ENCODE peak calls at places on chromosomes 2 and 18, in eight cellular contexts. N is BJ, A is upper lobe of right lung, I is AG10803, R is GM06990, E is fibroblast of lung, P is IMR-90, T is K562. O is an unnamed sample.

GRCh38 chr2:129828829-129829228 is 150.6 kb upstream of the RAB6C start:
- DNase-seq in I (no peak), P (no peak), T (no peak), N (no peak), A (no peak), E (no peak), R (no peak), O (no peak)

GRCh38 chr2:38505779-38506178 is 96.9 kb downstream of the HNRNPLL start:
- DNase-seq in T (peak), E (no peak), N (peak), P (peak), A (no peak), I (peak), R (no peak), O (peak)

GRCh38 chr2:79512442-79513401 is at the start of gene CTNNA2:
- DNase-seq in A (peak), N (no peak), E (peak), I (peak), R (peak), P (no peak), T (peak), O (no peak)

GRCh38 chr2:37858197-37858711 is 66.8 kb upstream of the RMDN2 start:
- DNase-seq in A (no peak), E (peak), P (peak), R (no peak), N (peak), I (peak), T (no peak), O (peak)

GRCh38 chr2:120833127-120833675 is 97.5 kb downstream of the GLI2 start:
- DNase-seq in R (no peak), I (no peak), P (no peak), N (no peak), A (peak), T (peak), E (no peak), O (no peak)

GRCh38 chr2:42360493-42360889 is 526 bp downstream of the COX7A2L start:
- DNase-seq in I (no peak), T (no peak), E (no peak), R (no peak), P (no peak), A (no peak), N (no peak), O (peak)

GRCh38 chr18:48885266-48885950 is 65.4 kb downstream of the SMAD7 start:
- DNase-seq in R (no peak), A (peak), P (no peak), T (no peak), E (no peak), N (peak), I (no peak), O (peak)

GRCh38 chr2:37625156-37625555 is 46.3 kb downstream of the CDC42EP3 start:
- DNase-seq in T (no peak), E (peak), I (peak), N (no peak), P (peak), R (no peak), A (no peak), O (no peak)

GRCh38 chr2:238638982-238639341 is 208.9 kb upstream of the TWIST2 start:
- DNase-seq in A (no peak), E (no peak), R (no peak), T (no peak), I (no peak), P (no peak), N (no peak), O (no peak)

GRCh38 chr2:10909050-10909995 is 2.4 kb upstream of the KCNF1 start:
- DNase-seq in A (no peak), N (no peak), P (no peak), R (no peak), E (no peak), T (peak), I (no peak), O (no peak)

GRCh38 chr2:105545731-105546622 is 147.1 kb upstream of the FHL2 start:
- DNase-seq in I (peak), E (peak), R (no peak), A (no peak), T (peak), P (peak), N (no peak), O (peak)

GRCh38 chr2:67500541-67500940 is 103.4 kb downstream of the ETAA1 start:
- DNase-seq in T (no peak), I (no peak), E (peak), A (no peak), N (no peak), P (peak), R (no peak), O (peak)

GRCh38 chr2:112767693-112768380 is 3.4 kb upstream of the CKAP2L start:
- DNase-seq in N (no peak), P (no peak), A (no peak), I (no peak), E (no peak), T (no peak), R (no peak), O (peak)

GRCh38 chr2:148876589-148877402 is 1.8 kb downstream of the KIF5C start:
- DNase-seq in A (no peak), N (no peak), I (no peak), R (peak), T (peak), E (no peak), P (no peak), O (no peak)

GRCh38 chr2:169712791-169713227 is 18.5 kb downstream of the PHOSPHO2 start:
- DNase-seq in E (no peak), N (no peak), I (no peak), T (no peak), P (no peak), A (no peak), R (no peak), O (no peak)

GRCh38 chr2:217851191-217852020 is 151.4 kb downstream of the TNS1 start:
- DNase-seq in E (peak), P (peak), A (no peak), T (no peak), I (peak), N (peak), R (no peak), O (peak)

GRCh38 chr2:32553829-32554432 is 73.9 kb upstream of the TTC27 start:
- DNase-seq in T (peak), R (no peak), P (peak), N (no peak), A (no peak), I (peak), E (peak), O (peak)

GRCh38 chr18:78658531-78658930 is 321.1 kb upstream of the SALL3 start:
- DNase-seq in A (no peak), R (no peak), P (no peak), I (no peak), T (no peak), E (no peak), N (no peak), O (no peak)

GRCh38 chr2:149489452-149489851 is 98.1 kb downstream of the MMADHC start:
- DNase-seq in A (no peak), E (no peak), N (no peak), I (no peak), R (no peak), P (no peak), T (peak), O (no peak)

GRCh38 chr2:235839974-235840373 is 328.2 kb downstream of the GBX2 start:
- DNase-seq in I (no peak), T (no peak), E (no peak), P (no peak), N (no peak), A (no peak), R (no peak), O (no peak)

GRCh38 chr2:70570041-70570661 is 16.5 kb upstream of the TGFA start:
- DNase-seq in R (no peak), N (no peak), E (peak), P (no peak), T (no peak), I (no peak), A (no peak), O (no peak)

GRCh38 chr18:11946756-11947155 is 34.6 kb upstream of the IMPA2 start:
- DNase-seq in E (peak), T (peak), P (peak), A (no peak), R (no peak), N (no peak), I (peak), O (peak)

DNA sequence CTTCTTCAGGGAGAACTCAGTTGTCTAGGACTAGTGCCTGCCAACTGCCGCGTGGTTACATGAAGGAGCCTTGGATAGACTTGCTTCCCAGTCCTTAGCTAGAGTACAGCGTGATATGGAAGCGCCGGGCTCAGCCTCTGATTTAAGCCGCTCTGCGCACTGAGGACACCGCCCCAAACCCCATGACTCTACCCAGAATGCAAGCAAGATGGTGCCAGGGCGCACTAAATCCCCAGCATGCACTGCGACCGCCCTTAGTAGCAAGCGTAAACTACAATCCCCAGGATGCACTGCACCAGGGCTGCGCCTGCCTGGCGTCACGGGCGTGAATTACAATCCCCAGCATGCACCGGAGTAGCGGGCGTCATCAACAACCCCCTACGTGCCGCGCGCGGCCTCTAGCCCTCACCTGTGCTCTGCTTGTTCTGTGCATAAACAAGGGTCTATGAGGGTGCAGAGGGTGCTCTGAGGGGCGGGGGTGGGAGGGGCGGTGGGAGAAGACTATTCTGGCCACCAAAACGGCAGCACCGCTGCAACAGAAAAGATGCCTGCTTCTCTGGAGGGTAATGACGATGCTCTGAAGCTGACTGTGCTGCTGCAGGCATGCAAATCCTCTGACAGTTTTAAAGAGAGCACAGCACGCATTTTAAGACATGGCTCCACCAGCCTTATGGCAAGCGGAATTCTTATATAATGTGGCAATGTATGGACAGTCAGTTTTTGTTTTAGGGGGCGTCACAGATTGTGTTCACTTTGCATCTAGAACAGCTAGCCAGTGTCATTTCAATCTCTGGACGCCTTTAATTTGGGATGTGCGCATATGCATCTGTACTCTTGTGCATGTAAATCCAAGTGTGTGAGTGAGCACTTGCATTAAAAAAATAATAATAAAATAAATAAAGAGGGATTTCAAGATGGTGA is 282.5 kb upstream of the MYT1L start:
- DNase-seq in N (peak), I (peak), R (peak), E (peak), A (peak), T (peak), P (peak), O (peak)
- H3K4me3 ChIP-seq in N (peak), I (peak), R (peak), E (no peak), A (peak), T (peak), P (peak), O (no peak)

DNA sequence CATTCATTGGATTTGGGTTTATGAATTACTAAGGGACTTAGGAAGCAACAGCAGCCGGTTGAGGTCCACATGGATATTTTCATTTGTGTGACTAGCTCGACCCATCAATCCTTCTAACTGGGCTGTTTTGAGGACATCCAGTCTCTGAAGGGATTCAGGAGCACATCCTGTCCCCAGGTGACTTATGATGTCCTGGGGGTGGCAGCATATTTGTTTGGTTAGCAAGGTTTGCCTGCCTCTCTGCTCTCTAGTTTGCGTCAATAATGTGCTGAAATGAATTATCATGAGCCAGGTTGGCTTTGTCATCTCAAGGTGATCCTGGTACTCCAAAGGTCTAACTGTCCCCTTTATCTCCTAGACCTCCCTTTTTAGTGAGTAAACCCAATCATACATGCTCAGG is 27.0 kb downstream of the ACMSD start:
- DNase-seq in P (no peak), E (no peak), R (no peak), T (no peak), N (no peak), I (no peak), A (no peak), O (no peak)
- TF ChIP-seq CTCF in P (no peak), E (no peak), R (no peak), T (no peak), N (no peak), I (no peak), A (no peak), O (no peak)

DNA sequence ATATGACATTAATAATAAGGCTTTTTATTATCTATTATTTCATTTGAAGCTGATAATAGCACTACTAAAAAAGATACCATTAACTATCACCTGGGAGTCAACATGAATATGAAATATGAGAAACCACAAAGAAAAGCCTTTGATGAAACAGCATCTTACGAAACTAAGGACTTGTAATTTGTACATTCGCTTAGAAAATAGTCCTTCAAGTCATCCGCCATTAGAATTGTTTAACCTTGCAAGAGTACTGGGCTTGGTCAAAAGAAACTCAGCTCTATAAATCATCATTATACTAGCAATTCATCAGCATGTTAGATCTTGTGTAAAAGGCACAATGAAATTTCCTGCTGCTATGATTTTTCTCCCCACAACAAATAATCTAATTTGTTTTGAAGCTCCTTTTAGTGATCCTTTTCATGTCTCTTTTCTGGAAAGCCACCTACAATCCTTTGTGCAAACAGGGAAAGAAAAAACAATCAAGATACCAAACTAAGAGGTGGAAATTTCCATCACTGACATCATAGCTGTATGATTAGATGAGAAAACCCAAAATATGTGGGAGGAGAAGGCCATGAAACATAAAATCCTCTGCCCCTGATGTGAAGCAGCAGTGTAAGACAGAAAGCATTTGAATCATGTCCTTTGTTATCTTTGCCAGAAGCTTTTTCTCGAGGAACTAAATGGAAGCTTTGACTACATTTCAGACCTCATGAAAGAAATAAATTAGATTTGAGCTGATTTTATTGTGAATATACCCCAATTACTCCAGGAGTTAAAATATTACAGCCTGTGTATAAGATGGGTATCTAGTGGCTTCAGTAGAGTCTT is 31.2 kb downstream of the SCN9A start:
- DNase-seq in I (peak), E (peak), R (no peak), A (no peak), T (peak), N (peak), P (peak), O (peak)
- H3K4me3 ChIP-seq in I (no peak), E (no peak), R (no peak), A (no peak), T (no peak), N (no peak), P (no peak), O (no peak)

DNA sequence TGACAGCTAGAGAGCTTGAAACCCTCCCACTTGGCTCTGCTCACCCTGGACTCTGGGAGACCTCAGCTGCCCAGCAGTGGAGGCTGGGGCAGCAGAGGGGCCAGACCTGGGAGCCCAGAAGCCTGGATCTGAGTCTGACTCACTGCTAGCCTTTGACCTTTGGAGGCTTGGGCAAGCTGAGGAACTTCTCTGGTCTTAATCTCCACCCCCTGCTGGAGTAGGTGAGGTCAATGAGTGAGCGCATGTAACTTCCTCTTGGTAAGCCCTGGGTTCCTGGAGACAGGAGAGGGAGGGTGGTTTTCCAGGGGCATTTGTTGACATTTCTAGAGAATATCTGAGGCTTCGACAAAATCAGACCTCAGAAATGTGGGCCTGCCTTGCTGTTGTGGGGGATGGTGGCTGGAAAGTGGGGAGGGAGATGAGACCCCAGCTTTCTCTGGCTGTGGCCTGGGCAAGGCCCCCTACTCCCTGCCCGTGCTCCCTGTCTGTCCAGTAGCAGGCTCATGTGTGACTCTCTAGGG is 73.0 kb upstream of the YWHAQ start:
- DNase-seq in A (no peak), P (peak), E (peak), N (peak), R (no peak), T (peak), I (peak), O (peak)
- TF ChIP-seq CTCF in A (no peak), P (peak), E (peak), N (peak), R (no peak), T (no peak), I (peak), O (peak)

GRCh38 chr2:98383166-98383565 is 36.9 kb downstream of the CNGA3 start:
- DNase-seq in I (no peak), R (no peak), A (no peak), T (no peak), E (no peak), P (no peak), N (no peak), O (no peak)
- H3K4me3 ChIP-seq in I (no peak), R (no peak), A (no peak), T (no peak), E (no peak), P (no peak), N (no peak), O (no peak)

GRCh38 chr2:99821039-99821438 is 321.4 kb downstream of the AFF3 start:
- DNase-seq in A (no peak), P (no peak), R (no peak), T (peak), E (no peak), N (no peak), I (peak), O (no peak)
- TF ChIP-seq CTCF in A (no peak), P (no peak), R (no peak), T (peak), E (no peak), N (no peak), I (peak), O (no peak)

DNA sequence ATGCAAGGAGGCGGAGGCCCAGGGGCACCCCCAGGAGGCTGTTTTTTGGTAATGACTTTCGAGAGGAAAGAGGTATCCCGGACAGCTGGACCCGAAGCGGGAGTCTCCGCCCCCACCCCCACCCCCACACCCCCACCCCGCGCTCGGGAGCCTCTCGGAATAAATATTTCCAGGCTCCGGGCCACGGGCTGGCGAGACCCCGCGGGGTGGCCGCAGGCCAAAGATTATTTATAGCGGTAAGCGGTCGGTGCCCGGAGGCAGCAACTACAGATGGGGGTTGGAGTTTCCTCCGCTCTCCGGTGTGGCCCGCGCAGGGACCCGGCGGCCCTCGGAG is 3.3 kb downstream of the CYP26B1 start:
- DNase-seq in I (no peak), N (no peak), T (no peak), R (no peak), E (no peak), P (no peak), A (no peak), O (no peak)
- H3K4me3 ChIP-seq in I (no peak), N (peak), T (no peak), R (no peak), E (no peak), P (no peak), A (peak), O (no peak)